ENCODE peak calls at places on chromosome 1, in four cellular contexts. Y, D, Q and G are unnamed samples.

GRCh38 chr1:55362558-55362957 is 147.4 kb upstream of the USP24 start:
- DNase-seq in Y (peak), D (no peak), Q (no peak), G (no peak)

GRCh38 chr1:25711555-25712298 is 88.3 kb upstream of the SELENON start:
- DNase-seq in Y (no peak), D (peak), Q (no peak), G (no peak)

GRCh38 chr1:218294531-218294930 is 9.4 kb downstream of the RRP15 start:
- DNase-seq in Y (no peak), D (no peak), Q (no peak), G (no peak)

GRCh38 chr1:165476776-165477175 is 31.9 kb upstream of the RXRG start:
- DNase-seq in Y (no peak), D (no peak), Q (no peak), G (no peak)

GRCh38 chr1:72326494-72326893 is 44.2 kb upstream of the NEGR1 start:
- DNase-seq in Y (no peak), D (no peak), Q (no peak), G (no peak)

GRCh38 chr1:53893999-53894636 is at the start of gene DIO1:
- DNase-seq in Y (no peak), D (no peak), Q (no peak), G (no peak)

GRCh38 chr1:173823776-173824314 is 628 bp upstream of the DARS2 start:
- DNase-seq in Y (peak), D (no peak), Q (no peak), G (no peak)

GRCh38 chr1:192575499-192576189 is at the start of gene RGS1:
- DNase-seq in Y (no peak), D (peak), Q (no peak), G (no peak)

GRCh38 chr1:2967881-2968280 is 53.4 kb upstream of the ACTRT2 start:
- DNase-seq in Y (no peak), D (no peak), Q (no peak), G (no peak)

GRCh38 chr1:22778842-22779520 is 68.3 kb downstream of the EPHB2 start:
- DNase-seq in Y (no peak), D (no peak), Q (no peak), G (no peak)

GRCh38 chr1:178294654-178295053 is 200.8 kb downstream of the RASAL2 start:
- DNase-seq in Y (peak), D (no peak), Q (no peak), G (no peak)